ENCODE peak calls at places on chromosomes 4 and X, in seven cellular contexts. N, Q, T, X, C, H and U are unnamed samples.

GRCh38 chrX:109872021-109872730 is 130.7 kb upstream of the TMEM164 start:
- DNase-seq in C (no peak), N (no peak), Q (no peak), T (no peak), X (peak; percentile 51), H (peak; percentile 58), U (no peak)

GRCh38 chr4:12495211-12495610 is 988.9 kb downstream of the RAB28 start:
- DNase-seq in H (no peak), N (no peak), T (no peak), C (no peak), X (no peak), Q (no peak), U (no peak)

GRCh38 chr4:156113138-156113537 is 159.5 kb upstream of the CTSO start:
- DNase-seq in T (no peak), N (no peak), X (peak; percentile 21), H (peak; percentile 18), C (no peak), Q (no peak), U (peak; percentile 4)

GRCh38 chrX:15269618-15270521 is at the start of gene ASB9:
- DNase-seq in T (no peak), N (peak; percentile 39), C (peak; percentile 45), X (peak; percentile 9), H (peak; percentile 19), Q (peak; percentile 74), U (peak; percentile 97)

GRCh38 chr4:58688603-58689002 is 1578.4 kb upstream of the IGFBP7 start:
- DNase-seq in X (no peak), Q (no peak), C (no peak), N (no peak), T (no peak), H (no peak), U (no peak)

GRCh38 chr4:39699676-39700409 is 1.9 kb downstream of the UBE2K start:
- DNase-seq in N (no peak), C (no peak), X (peak; percentile 25), Q (no peak), H (peak; percentile 43), T (no peak), U (peak; percentile 31)

GRCh38 chrX:155148724-155149537 is 67.3 kb upstream of the VBP1 start:
- DNase-seq in T (peak; percentile 45), C (peak; percentile 14), N (no peak), Q (no peak), X (no peak), H (no peak), U (peak; percentile 12)

GRCh38 chr4:55321707-55322264 is 24.3 kb upstream of the SRD5A3 start:
- DNase-seq in T (peak; percentile 93), X (peak; percentile 51), C (peak; percentile 44), N (peak; percentile 88), Q (peak; percentile 87), H (peak; percentile 67), U (peak; percentile 63)

GRCh38 chr4:17094209-17094608 is 195.8 kb upstream of the LDB2 start:
- DNase-seq in T (no peak), X (no peak), N (no peak), Q (no peak), H (peak; percentile 26), C (no peak), U (no peak)

GRCh38 chr4:160238790-160239189 is 1135.9 kb downstream of the RAPGEF2 start:
- DNase-seq in X (no peak), H (no peak), N (no peak), T (no peak), Q (no peak), C (no peak), U (no peak)

GRCh38 chr4:160233141-160233540 is 1130.3 kb downstream of the RAPGEF2 start:
- DNase-seq in Q (no peak), N (no peak), X (no peak), H (no peak), T (peak; percentile 10), C (no peak), U (peak; percentile 78)

GRCh38 chr4:160235771-160236170 is 1132.9 kb downstream of the RAPGEF2 start:
- DNase-seq in N (no peak), H (no peak), T (no peak), X (no peak), C (no peak), Q (no peak), U (no peak)
- H2AFZ ChIP-seq in N (peak overlapping the region; percentile 53), H (no peak overlapping the region), T (no peak overlapping the region), X (no peak overlapping the region), C (no peak overlapping the region), Q (no peak overlapping the region), U (no peak overlapping the region)

GRCh38 chr4:118749347-118749988 is 64.3 kb downstream of the METTL14 start:
- DNase-seq in Q (no peak), H (no peak), C (peak; percentile 30), T (no peak), N (no peak), X (no peak), U (no peak)
- H3K36me3 ChIP-seq in Q (no peaks in the 10 kb centered on the region), H (peaks cover 12% of the 10 kb centered on the region), C (peaks cover 57% of the 10 kb centered on the region), T (no peaks in the 10 kb centered on the region), N (no peaks in the 10 kb centered on the region), X (peaks cover 78% of the 10 kb centered on the region), U (peaks cover 10% of the 10 kb centered on the region)

DNA sequence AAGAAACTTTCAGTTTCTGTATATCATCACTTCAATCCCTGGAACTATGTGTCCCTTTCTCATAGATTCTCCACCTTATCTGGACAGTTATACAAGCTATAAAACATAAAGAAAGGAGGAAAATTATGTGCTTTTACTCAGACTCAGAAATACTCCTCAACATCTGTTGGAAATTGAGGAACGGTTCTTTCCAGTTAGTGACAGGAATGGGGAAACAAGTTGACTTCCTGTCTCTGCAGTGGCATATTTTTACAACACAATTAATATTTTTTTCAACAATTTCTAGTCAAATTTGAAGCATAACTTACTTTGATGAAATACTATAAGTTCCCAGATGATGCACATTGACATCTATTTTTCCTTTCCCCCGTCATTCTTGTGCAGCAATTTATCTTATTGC is 27.9 kb downstream of the ABHD18 start:
- DNase-seq in X (no peak), T (no peak), H (no peak), C (no peak), Q (no peak), N (no peak), U (no peak)
- TF ChIP-seq CTCF in X (no peak), T (no peak), H (no peak), C (no peak), Q (no peak), N (no peak), U (no peak)

DNA sequence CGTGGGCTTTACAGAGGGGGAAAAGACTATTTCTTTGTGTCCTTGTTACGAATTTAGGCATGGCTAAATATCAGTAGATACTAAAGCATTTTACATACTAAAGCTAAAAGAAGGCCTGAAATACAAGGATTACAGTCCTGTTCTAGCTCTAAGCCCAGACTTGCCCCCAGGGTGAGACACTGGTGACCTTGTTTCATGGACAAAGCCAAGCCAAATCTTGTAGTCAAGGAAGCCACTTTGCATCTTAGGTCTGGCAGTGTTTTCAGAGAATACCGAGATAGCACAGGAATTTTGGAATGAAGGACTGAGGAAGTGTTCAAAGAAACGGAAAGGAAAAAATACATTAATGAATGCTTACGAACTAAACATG is 733 bp upstream of the G3BP2 start:
- DNase-seq in Q (no peak), T (peak; percentile 23), H (peak; percentile 62), X (peak; percentile 45), C (no peak), N (no peak), U (no peak)
- H2AFZ ChIP-seq in Q (peak overlapping the region; percentile 42), T (peak overlapping the region; percentile 48), H (peak overlapping the region; percentile 30), X (peak overlapping the region; percentile 72), C (peak overlapping the region; percentile 86), N (no peak overlapping the region), U (peak overlapping the region; percentile 85)

GRCh38 chr4:866068-866760 is 40.3 kb upstream of the CPLX1 start:
- DNase-seq in X (no peak), C (no peak), N (no peak), T (no peak), Q (no peak), H (no peak), U (no peak)
- H3K36me3 ChIP-seq in X (peaks cover 21% of the 10 kb centered on the region), C (peaks cover 45% of the 10 kb centered on the region), N (peaks cover 9% of the 10 kb centered on the region), T (no peaks in the 10 kb centered on the region), Q (no peaks in the 10 kb centered on the region), H (peaks cover 41% of the 10 kb centered on the region), U (peaks cover 10% of the 10 kb centered on the region)

DNA sequence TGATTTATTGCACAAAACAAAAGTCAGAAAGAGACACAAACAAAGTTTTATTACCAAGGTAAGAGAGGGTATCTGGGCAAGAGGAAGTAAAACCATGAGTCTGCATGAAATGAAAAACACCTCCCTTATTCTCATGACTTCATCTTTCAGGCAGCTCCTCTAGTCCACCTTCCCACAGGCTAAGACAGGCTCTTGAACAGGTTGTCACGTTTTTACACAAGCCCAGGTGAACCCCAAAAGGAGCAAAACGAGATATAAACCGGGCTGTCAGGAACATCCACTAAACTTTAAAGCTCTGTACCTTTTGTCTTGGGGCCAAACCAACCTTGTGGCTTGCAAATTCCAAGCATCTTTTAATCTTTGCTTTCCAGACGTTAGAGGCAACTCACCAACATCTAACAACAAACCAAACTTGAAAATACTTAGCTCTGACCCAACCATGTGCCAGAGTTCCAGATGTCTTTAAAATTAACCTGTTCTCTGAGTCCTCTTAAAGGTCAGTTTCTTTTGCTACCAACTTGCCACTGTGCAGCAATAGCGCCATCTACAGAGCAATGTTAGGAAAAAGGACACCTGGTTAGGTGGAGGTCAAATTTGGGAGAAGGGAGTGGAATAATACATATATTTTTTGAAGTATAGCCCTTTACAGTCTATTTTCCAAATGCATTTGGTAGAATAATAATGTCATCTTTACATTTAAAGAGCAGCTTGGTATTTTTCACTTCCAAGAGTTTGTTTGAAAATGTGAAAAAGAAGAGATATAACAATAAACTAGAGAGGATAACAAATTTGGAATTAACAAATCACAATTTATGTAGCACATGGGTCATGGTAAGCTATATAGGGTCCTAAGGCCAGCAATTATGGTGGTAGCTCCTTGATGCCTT is 73.1 kb downstream of the QRFPR start:
- DNase-seq in T (peak; percentile 80), N (peak; percentile 63), C (no peak), Q (peak; percentile 72), X (peak; percentile 33), H (peak; percentile 49), U (peak; percentile 63)
- TF ChIP-seq CTCF in T (peak; percentile 96), N (peak; percentile 93), C (peak; percentile 72), Q (peak; percentile 75), X (peak; percentile 83), H (peak; percentile 86), U (peak; percentile 87)